ENCODE peak calls at places on chromosomes 12 and 14, in seven cellular contexts. L is left ventricle myocardium inferior, J is heart left ventricle, S is ovary, Y is ascending aorta, O is lower lobe of right lung, R is uterus. F is an unnamed sample. For H3K4me1, the result is how much of the 10 kb centered on the place peaks cover.

GRCh38 chr14:29529418-29529817 is 398.2 kb downstream of the PRKD1 start:
- DNase-seq in L (no peak), J (no peak), S (no peak), Y (no peak), O (no peak), R (no peak), F (no peak)

GRCh38 chr12:66603458-66603857 is 75.4 kb downstream of the GRIP1 start:
- DNase-seq in L (no peak), J (no peak), S (no peak), Y (no peak), O (no peak), R (no peak), F (peak)

GRCh38 chr14:67940894-67941455 is 121.4 kb downstream of the RAD51B start:
- DNase-seq in L (no peak), J (peak), S (no peak), Y (no peak), O (no peak), R (no peak), F (peak)

GRCh38 chr12:117671734-117672133 is 297.1 kb downstream of the KSR2 start:
- DNase-seq in L (peak), J (no peak), S (no peak), Y (no peak), O (no peak), R (no peak), F (peak)

GRCh38 chr14:68675233-68675577 is 117.7 kb downstream of the ZFP36L1 start:
- DNase-seq in L (no peak), J (no peak), S (no peak), Y (no peak), O (no peak), R (no peak), F (no peak)

GRCh38 chr12:116916714-116917114 is 6.0 kb downstream of the FBXW8 start:
- DNase-seq in L (no peak), J (peak), S (no peak), Y (no peak), O (peak), R (no peak), F (peak)

GRCh38 chr12:19482551-19483109 is 43.3 kb downstream of the AEBP2 start:
- DNase-seq in L (no peak), J (peak), S (no peak), Y (no peak), O (peak), R (no peak), F (no peak)

GRCh38 chr14:69880851-69881250 is 1.6 kb downstream of the SMOC1 start:
- DNase-seq in L (no peak), J (no peak), S (no peak), Y (no peak), O (no peak), R (no peak), F (no peak)

GRCh38 chr14:32608880-32609279 is 279.8 kb downstream of the AKAP6 start:
- DNase-seq in L (no peak), J (no peak), S (no peak), Y (no peak), O (no peak), R (no peak), F (no peak)

GRCh38 chr14:39492267-39492666 is 60.0 kb upstream of the FBXO33 start:
- DNase-seq in L (no peak), J (no peak), S (no peak), Y (no peak), O (no peak), R (no peak), F (no peak)

GRCh38 chr12:5439333-5439732 is 7.4 kb downstream of the NTF3 start:
- DNase-seq in L (no peak), J (no peak), S (no peak), Y (no peak), O (no peak), R (no peak), F (no peak)

GRCh38 chr12:101455685-101456084 is 19.5 kb upstream of the SPIC start:
- DNase-seq in L (no peak), J (no peak), S (no peak), Y (no peak), O (no peak), R (no peak), F (no peak)

GRCh38 chr12:98955284-98955683 is 310.2 kb downstream of the APAF1 start:
- DNase-seq in L (no peak), J (no peak), S (no peak), Y (no peak), O (no peak), R (no peak), F (no peak)

GRCh38 chr12:104450700-104451099 is 6.0 kb upstream of the CHST11 start:
- DNase-seq in L (no peak), J (no peak), S (no peak), Y (no peak), O (no peak), R (no peak), F (no peak)

GRCh38 chr12:49965836-49966235 is 4.2 kb downstream of the AQP5 start:
- DNase-seq in L (no peak), J (no peak), S (no peak), Y (no peak), O (no peak), R (no peak), F (peak)

GRCh38 chr12:62934799-62935674 is at the start of gene PPM1H:
- DNase-seq in L (peak), J (peak), S (peak), Y (peak), O (peak), R (peak), F (peak)

GRCh38 chr12:52037248-52037861 is 13.9 kb upstream of the NR4A1 start:
- DNase-seq in L (peak), J (peak), S (peak), Y (peak), O (peak), R (peak), F (peak)

GRCh38 chr14:55832122-55832911 is 252.3 kb downstream of the KTN1 start:
- DNase-seq in L (no peak), J (no peak), S (no peak), Y (no peak), O (no peak), R (no peak), F (no peak)

GRCh38 chr12:11592484-11592883 is 57.0 kb upstream of the ETV6 start:
- DNase-seq in L (no peak), J (no peak), S (no peak), Y (no peak), O (no peak), R (no peak), F (no peak)

GRCh38 chr12:54587315-54587821 is 1.1 kb downstream of the PPP1R1A start:
- DNase-seq in L (peak), J (peak), S (peak), Y (peak), O (no peak), R (peak), F (peak)

GRCh38 chr14:104104006-104104901 is 18.8 kb downstream of the ASPG start:
- DNase-seq in L (peak), J (peak), S (peak), Y (no peak), O (peak), R (no peak), F (peak)

GRCh38 chr12:179131-179884 is 34.6 kb downstream of the SLC6A12 start:
- DNase-seq in L (peak), J (peak), S (no peak), Y (no peak), O (no peak), R (no peak), F (peak)

GRCh38 chr14:68843471-68844209 is 50.8 kb upstream of the ZFP36L1 start:
- DNase-seq in L (peak), J (peak), S (peak), Y (peak), O (peak), R (peak), F (peak)

GRCh38 chr12:64608901-64609542 is 1.3 kb upstream of the RASSF3 start:
- DNase-seq in L (no peak), J (no peak), S (no peak), Y (no peak), O (no peak), R (no peak), F (peak)

GRCh38 chr12:96670334-96670899 is 181.0 kb downstream of the CFAP54 start:
- DNase-seq in L (no peak), J (no peak), S (no peak), Y (no peak), O (no peak), R (no peak), F (no peak)

GRCh38 chr12:95179011-95179410 is 38.3 kb downstream of the FGD6 start:
- DNase-seq in L (no peak), J (no peak), S (no peak), Y (no peak), O (no peak), R (no peak), F (no peak)

GRCh38 chr14:70856851-70857498 is 47.7 kb upstream of the MAP3K9 start:
- DNase-seq in L (no peak), J (no peak), S (no peak), Y (no peak), O (no peak), R (no peak), F (no peak)

GRCh38 chr14:101834387-101835165 is 73.1 kb downstream of the PPP2R5C start:
- DNase-seq in L (no peak), J (no peak), S (no peak), Y (no peak), O (no peak), R (no peak), F (peak)

GRCh38 chr14:94000986-94001385 is 3.9 kb downstream of the CCDC197 start:
- DNase-seq in L (no peak), J (no peak), S (no peak), Y (no peak), O (no peak), R (no peak), F (no peak)

GRCh38 chr12:62865860-62866407 is 69.0 kb downstream of the PPM1H start:
- DNase-seq in L (no peak), J (no peak), S (no peak), Y (no peak), O (no peak), R (no peak), F (no peak)

GRCh38 chr12:23197266-23197665 is 572.3 kb downstream of the ETNK1 start:
- DNase-seq in L (no peak), J (no peak), S (no peak), Y (peak), O (no peak), R (no peak), F (no peak)

GRCh38 chr12:68958337-68958736 is 25.4 kb upstream of the CPM start:
- DNase-seq in L (no peak), J (no peak), S (no peak), Y (no peak), O (no peak), R (no peak), F (no peak)

GRCh38 chr14:81728447-81728846 is 194.8 kb upstream of the SEL1L start:
- DNase-seq in L (no peak), J (no peak), S (no peak), Y (no peak), O (no peak), R (no peak), F (no peak)

GRCh38 chr14:81727243-81727642 is 193.6 kb upstream of the SEL1L start:
- DNase-seq in L (no peak), J (no peak), S (no peak), Y (no peak), O (no peak), R (no peak), F (peak)

DNA sequence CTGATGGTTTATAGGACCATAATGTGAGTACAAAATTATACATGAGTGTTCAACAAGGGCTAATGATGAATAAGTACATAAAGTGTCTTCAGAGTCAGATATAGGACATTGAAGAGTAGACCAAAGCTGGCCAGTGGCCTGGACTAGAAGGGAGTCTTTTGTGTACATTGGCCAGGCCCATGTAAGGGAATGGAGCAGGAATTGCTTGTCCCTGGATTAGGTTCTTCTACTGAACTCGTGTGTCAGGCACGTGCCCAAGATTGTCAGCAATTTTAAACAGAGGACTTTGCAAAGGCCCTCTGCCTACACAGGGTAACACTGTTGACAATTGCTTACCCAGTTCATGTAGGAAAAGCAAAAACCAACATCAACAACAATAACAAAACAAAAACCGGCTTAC is 196.0 kb upstream of the SEL1L start:
- DNase-seq in L (no peak), J (no peak), S (no peak), Y (no peak), O (no peak), R (no peak), F (no peak)
- TF ChIP-seq CTCF in L (no peak), J (no peak), S (no peak), Y (no peak), O (no peak), R (no peak), F (no peak)

GRCh38 chr12:120469450-120470149 is at the start of gene SRSF9:
- DNase-seq in L (peak), J (peak), S (peak), Y (peak), O (peak), R (peak), F (peak)
- H3K4me1 ChIP-seq in L (half or more), J (under half), S (under half), Y (under half), O (under half), R (under half), F (under half)

GRCh38 chr14:44898547-44898946 is 63.2 kb downstream of the KLHL28 start:
- DNase-seq in L (no peak), J (no peak), S (no peak), Y (no peak), O (no peak), R (no peak), F (no peak)
- H3K27ac ChIP-seq in L (peak), J (peak), S (no peak), Y (peak), O (peak), R (peak), F (no peak)

DNA sequence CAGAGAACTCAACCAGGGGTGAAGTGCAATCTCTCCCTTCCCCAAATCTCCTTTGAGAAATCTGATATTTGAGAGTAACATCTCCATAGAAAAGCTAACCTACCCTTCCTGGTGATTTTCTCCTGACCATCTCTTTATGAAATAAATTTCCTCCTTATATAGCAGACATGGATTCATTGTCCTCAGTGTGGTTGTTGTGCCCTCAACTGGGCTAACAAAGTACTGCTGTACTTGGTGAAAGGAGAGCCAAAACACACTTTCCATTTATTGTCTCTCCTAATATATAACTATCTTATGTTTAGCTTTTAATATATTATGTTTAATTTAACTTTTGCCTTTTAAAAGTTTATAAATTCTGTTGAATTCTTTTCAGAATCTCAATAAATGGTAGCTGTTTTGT is 65.1 kb upstream of the SLCO1B1 start:
- DNase-seq in L (no peak), J (no peak), S (no peak), Y (no peak), O (no peak), R (no peak), F (no peak)
- TF ChIP-seq CTCF in L (peak), J (peak), S (no peak), Y (peak), O (peak), R (no peak), F (no peak)

DNA sequence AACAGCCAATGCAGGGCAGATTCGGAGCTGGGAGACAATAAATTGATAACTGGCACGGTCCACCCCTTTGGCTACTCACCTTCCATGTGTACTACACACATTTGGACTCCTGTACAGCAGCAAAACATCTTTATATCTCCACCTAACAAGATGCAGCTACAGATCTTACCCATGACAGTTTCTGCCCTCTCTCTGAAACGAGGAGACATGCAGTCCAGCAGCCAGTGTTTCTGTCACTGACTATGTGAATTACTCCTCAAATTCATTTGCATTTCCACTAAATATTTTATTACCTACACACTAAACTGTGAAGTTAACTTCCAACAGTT is 58.7 kb upstream of the BEGAIN start:
- DNase-seq in L (no peak), J (no peak), S (no peak), Y (no peak), O (no peak), R (no peak), F (no peak)
- H3K4me1 ChIP-seq in L (under half), J (under half), S (under half), Y (under half), O (under half), R (under half), F (under half)

GRCh38 chr14:54658836-54659235 is 91.9 kb downstream of the SAMD4A start:
- DNase-seq in L (no peak), J (no peak), S (no peak), Y (no peak), O (no peak), R (no peak), F (no peak)
- H3K27ac ChIP-seq in L (no peak), J (no peak), S (no peak), Y (peak), O (no peak), R (no peak), F (no peak)

F was measured in thyroid gland.